ENCODE peak calls at places on chromosomes 2 and 18, in four cellular contexts. G is stomach, Y is ovary, S is A549. M is an unnamed sample.

GRCh38 chr2:195758846-195759245 is 101.8 kb downstream of the SLC39A10 start:
- DNase-seq in G (no peak), Y (no peak), S (no peak), M (no peak)

GRCh38 chr18:9824474-9824832 is 61.3 kb upstream of the TXNDC2 start:
- DNase-seq in G (no peak), S (peak), Y (no peak), M (no peak)

GRCh38 chr2:170690671-170691070 is 24.5 kb upstream of the SP5 start:
- DNase-seq in G (no peak), S (no peak), Y (no peak), M (no peak)

GRCh38 chr2:148814853-148815419 is 60.1 kb upstream of the KIF5C start:
- DNase-seq in Y (no peak), G (peak), S (no peak), M (peak)

GRCh38 chr2:149858916-149859634 is 271.5 kb upstream of the MMADHC start:
- DNase-seq in S (peak), Y (no peak), G (no peak), M (no peak)

GRCh38 chr2:119242276-119243119 is 18.9 kb downstream of the STEAP3 start:
- DNase-seq in S (no peak), Y (no peak), G (peak), M (no peak)

GRCh38 chr2:239178954-239179353 is 221.9 kb downstream of the HDAC4 start:
- DNase-seq in G (no peak), S (no peak), Y (peak), M (no peak)

GRCh38 chr2:109397883-109398282 is 215.9 kb downstream of the SEPTIN10 start:
- DNase-seq in S (no peak), G (no peak), Y (no peak), M (no peak)

GRCh38 chr2:3730646-3731045 is 27.3 kb downstream of the DCDC2C start:
- DNase-seq in Y (no peak), S (peak), G (no peak), M (no peak)

GRCh38 chr2:160469164-160469563 is 24.4 kb downstream of the RBMS1 start:
- DNase-seq in Y (no peak), G (no peak), S (no peak), M (no peak)

GRCh38 chr2:137155351-137156104 is 390.2 kb downstream of the THSD7B start:
- DNase-seq in S (no peak), G (no peak), Y (no peak), M (no peak)

GRCh38 chr2:69386376-69386775 is 651 bp downstream of the GFPT1 start:
- DNase-seq in Y (no peak), S (no peak), G (no peak), M (no peak)

GRCh38 chr2:53569957-53570727 is 197.5 kb upstream of the CHAC2 start:
- DNase-seq in G (no peak), S (peak), Y (no peak), M (peak)

GRCh38 chr2:1301056-1301455 is 112.2 kb upstream of the TPO start:
- DNase-seq in Y (no peak), G (no peak), S (no peak), M (no peak)

GRCh38 chr18:21073180-21073579 is 38.4 kb downstream of the ROCK1 start:
- DNase-seq in S (no peak), Y (no peak), G (no peak), M (no peak)

GRCh38 chr2:217387776-217388381 is 528.0 kb upstream of the TNP1 start:
- DNase-seq in S (peak), G (no peak), Y (no peak), M (no peak)

GRCh38 chr2:155404433-155405002 is 706.0 kb downstream of the KCNJ3 start:
- DNase-seq in G (no peak), Y (no peak), S (no peak), M (no peak)

GRCh38 chr2:219207254-219207883 is 787 bp downstream of the ZFAND2B start:
- DNase-seq in S (no peak), Y (no peak), G (no peak), M (peak)

GRCh38 chr18:22348521-22349316 is 69.0 kb downstream of the CTAGE1 start:
- DNase-seq in G (peak), Y (peak), S (peak), M (peak)

GRCh38 chr2:235966396-235966795 is 201.8 kb downstream of the GBX2 start:
- DNase-seq in S (peak), G (no peak), Y (no peak), M (no peak)

GRCh38 chr2:135817466-135817865 is 19.5 kb downstream of the LCT start:
- DNase-seq in G (no peak), S (no peak), Y (no peak), M (no peak)

GRCh38 chr2:233448565-233448964 is 94.3 kb downstream of the DGKD start:
- DNase-seq in Y (no peak), S (peak), G (no peak), M (no peak)

GRCh38 chr2:175256806-175257585 is 75.5 kb upstream of the ATP5MC3 start:
- DNase-seq in G (no peak), Y (no peak), S (no peak), M (no peak)
- H3K4me3 ChIP-seq in G (no peak), Y (no peak), S (no peak), M (no peak)

GRCh38 chr2:68295523-68295922 is 24.2 kb downstream of the CNRIP1 start:
- DNase-seq in G (no peak), S (no peak), Y (no peak), M (no peak)

GRCh38 chr2:68294187-68294586 is 25.6 kb downstream of the CNRIP1 start:
- DNase-seq in Y (no peak), S (no peak), G (no peak), M (no peak)

GRCh38 chr2:68292108-68292710 is 27.5 kb downstream of the CNRIP1 start:
- DNase-seq in Y (no peak), G (no peak), S (peak), M (peak)

GRCh38 chr2:68293024-68293423 is 26.7 kb downstream of the CNRIP1 start:
- DNase-seq in G (no peak), Y (no peak), S (no peak), M (no peak)

GRCh38 chr2:68294913-68295312 is 24.8 kb downstream of the CNRIP1 start:
- DNase-seq in Y (no peak), S (no peak), G (no peak), M (no peak)
- TF ChIP-seq POLR2A in Y (no peak), S (no peak), G (no peak), M (no peak)

DNA sequence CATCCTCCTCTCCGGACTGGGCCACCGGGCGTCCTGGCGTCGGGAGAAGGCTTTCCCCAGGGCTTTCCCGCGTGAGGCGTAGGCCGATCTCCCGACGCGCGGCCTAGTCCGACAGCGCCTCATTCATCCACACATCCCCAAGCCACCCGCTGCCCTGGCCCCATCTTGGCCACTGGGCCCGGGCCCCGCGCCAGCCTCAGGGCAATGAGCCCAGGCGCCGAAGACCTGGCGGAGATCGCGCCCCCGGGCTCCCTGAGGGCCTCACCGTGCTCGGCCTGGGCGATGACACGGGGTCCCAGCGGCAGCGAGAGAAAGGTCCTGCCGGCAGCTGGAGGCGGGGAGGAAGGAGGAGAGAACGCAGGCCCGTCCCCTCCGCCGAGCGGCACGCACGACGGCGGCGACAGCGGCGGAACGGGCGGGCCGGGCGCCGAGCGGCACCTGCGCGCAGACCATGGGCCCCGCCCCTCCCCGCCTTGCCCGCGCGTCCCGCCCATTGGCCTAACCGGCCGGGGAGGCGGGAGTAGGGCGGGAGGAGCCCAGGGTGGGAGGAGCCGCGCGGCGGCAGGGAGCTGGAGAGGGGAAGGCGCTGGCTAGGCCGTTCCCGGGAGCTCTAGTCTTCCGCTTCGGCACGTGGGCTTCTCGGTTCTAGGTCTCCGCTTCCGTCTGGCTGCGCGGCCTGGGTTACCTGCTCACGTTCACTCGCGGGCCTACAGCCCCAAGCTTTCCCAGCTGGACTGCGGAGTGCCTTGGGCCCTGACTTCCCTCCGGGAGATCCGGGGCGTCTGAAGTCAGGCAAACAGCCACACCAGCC is at the start of gene OLA1:
- DNase-seq in Y (peak), S (peak), G (peak), M (peak)
- TF ChIP-seq CTCF in Y (no peak), S (no peak), G (no peak), M (no peak)

GRCh38 chr2:231126123-231126522 is 1.3 kb upstream of the HTR2B start:
- DNase-seq in Y (no peak), G (no peak), S (no peak), M (no peak)

GRCh38 chr2:231124833-231125232 is at the start of gene HTR2B:
- DNase-seq in G (no peak), S (peak), Y (no peak), M (no peak)

GRCh38 chr2:231127480-231127879 is 2.6 kb upstream of the HTR2B start:
- DNase-seq in S (peak), Y (no peak), G (no peak), M (no peak)

GRCh38 chr2:231123362-231123898 is 1.4 kb downstream of the HTR2B start:
- DNase-seq in G (no peak), S (no peak), Y (no peak), M (no peak)

DNA sequence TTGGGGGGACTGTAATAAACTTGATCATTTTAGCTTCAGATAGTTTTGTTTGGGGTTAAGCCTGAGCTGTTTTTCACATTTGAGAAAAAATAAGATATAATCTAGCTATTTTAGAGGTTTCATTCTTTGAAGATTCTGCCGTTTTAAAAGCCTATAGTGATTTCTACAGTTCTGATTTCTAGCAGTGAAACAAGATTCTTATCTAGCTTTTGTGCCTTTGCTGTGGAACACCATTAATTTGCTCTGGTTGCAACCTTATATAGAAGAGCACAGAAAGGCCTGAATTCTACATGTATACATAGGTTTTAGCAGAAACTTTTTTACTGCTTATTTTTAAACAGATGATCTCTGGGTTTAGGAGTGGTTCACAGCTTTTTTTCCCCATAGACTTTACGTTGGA is 430 bp upstream of the HTR2B start:
- DNase-seq in S (no peak), Y (no peak), G (no peak), M (no peak)
- H3K4me3 ChIP-seq in S (no peak), Y (peak), G (no peak), M (no peak)

GRCh38 chr2:152718047-152718908 is at the start of gene ARL6IP6:
- DNase-seq in Y (peak), S (peak), G (peak), M (peak)
- TF ChIP-seq POLR2A in Y (peak), S (peak), G (peak), M (peak)

M was measured in body of pancreas.